ENCODE peak calls at places on chromosome 9, in nine cellular contexts. One of them, this sample, is unnamed.

GRCh38 chr9:20863910-20864309 is 167.5 kb downstream of the HACD4 start:
- DNase-seq in Ammon's horn: no peak
- DNase-seq in M059J: no peak
- DNase-seq in coronary artery: no peak
- DNase-seq in stimulated activated CD4-positive, alpha-beta T cell treated with anti-CD3 and anti-CD28 coated beads, Interleukin-1b, Interleukin-23, amount 100 ng/mL, for 24 hours: no peak
- DNase-seq in activated CD4-positive, alpha-beta memory T cell treated with anti-CD3 and anti-CD28 coated beads, Interleukin-2, amount 10 ng/mL, durations not matched to agents 7 days and 5 days: no peak
- DNase-seq in NCI-H1930: no peak
- DNase-seq in KBM-7: peak
- DNase-seq in RPMI7951: no peak
- DNase-seq in this sample: no peak

GRCh38 chr9:100309992-100310391 is 42.8 kb downstream of the TEX10 start:
- DNase-seq in Ammon's horn: no peak
- DNase-seq in M059J: no peak
- DNase-seq in coronary artery: no peak
- DNase-seq in stimulated activated CD4-positive, alpha-beta T cell treated with anti-CD3 and anti-CD28 coated beads, Interleukin-1b, Interleukin-23, amount 100 ng/mL, for 24 hours: no peak
- DNase-seq in activated CD4-positive, alpha-beta memory T cell treated with anti-CD3 and anti-CD28 coated beads, Interleukin-2, amount 10 ng/mL, durations not matched to agents 7 days and 5 days: no peak
- DNase-seq in NCI-H1930: no peak
- DNase-seq in KBM-7: no peak
- DNase-seq in RPMI7951: no peak
- DNase-seq in this sample: no peak

GRCh38 chr9:119026120-119026519 is 343.1 kb downstream of the BRINP1 start:
- DNase-seq in Ammon's horn: peak
- DNase-seq in M059J: peak
- DNase-seq in coronary artery: peak
- DNase-seq in stimulated activated CD4-positive, alpha-beta T cell treated with anti-CD3 and anti-CD28 coated beads, Interleukin-1b, Interleukin-23, amount 100 ng/mL, for 24 hours: no peak
- DNase-seq in activated CD4-positive, alpha-beta memory T cell treated with anti-CD3 and anti-CD28 coated beads, Interleukin-2, amount 10 ng/mL, durations not matched to agents 7 days and 5 days: no peak
- DNase-seq in NCI-H1930: no peak
- DNase-seq in KBM-7: no peak
- DNase-seq in RPMI7951: peak
- DNase-seq in this sample: peak

GRCh38 chr9:13904746-13905145 is 409.2 kb downstream of the NFIB start:
- DNase-seq in Ammon's horn: no peak
- DNase-seq in M059J: no peak
- DNase-seq in coronary artery: no peak
- DNase-seq in stimulated activated CD4-positive, alpha-beta T cell treated with anti-CD3 and anti-CD28 coated beads, Interleukin-1b, Interleukin-23, amount 100 ng/mL, for 24 hours: no peak
- DNase-seq in activated CD4-positive, alpha-beta memory T cell treated with anti-CD3 and anti-CD28 coated beads, Interleukin-2, amount 10 ng/mL, durations not matched to agents 7 days and 5 days: no peak
- DNase-seq in NCI-H1930: no peak
- DNase-seq in KBM-7: no peak
- DNase-seq in RPMI7951: no peak
- DNase-seq in this sample: peak

GRCh38 chr9:135170535-135170934 is 83.1 kb downstream of the OLFM1 start:
- DNase-seq in Ammon's horn: no peak
- DNase-seq in M059J: no peak
- DNase-seq in coronary artery: no peak
- DNase-seq in stimulated activated CD4-positive, alpha-beta T cell treated with anti-CD3 and anti-CD28 coated beads, Interleukin-1b, Interleukin-23, amount 100 ng/mL, for 24 hours: no peak
- DNase-seq in activated CD4-positive, alpha-beta memory T cell treated with anti-CD3 and anti-CD28 coated beads, Interleukin-2, amount 10 ng/mL, durations not matched to agents 7 days and 5 days: no peak
- DNase-seq in NCI-H1930: no peak
- DNase-seq in KBM-7: no peak
- DNase-seq in RPMI7951: no peak
- DNase-seq in this sample: no peak

GRCh38 chr9:114690308-114690707 is 8.3 kb upstream of the TEX48 start:
- DNase-seq in Ammon's horn: no peak
- DNase-seq in M059J: no peak
- DNase-seq in coronary artery: no peak
- DNase-seq in stimulated activated CD4-positive, alpha-beta T cell treated with anti-CD3 and anti-CD28 coated beads, Interleukin-1b, Interleukin-23, amount 100 ng/mL, for 24 hours: no peak
- DNase-seq in activated CD4-positive, alpha-beta memory T cell treated with anti-CD3 and anti-CD28 coated beads, Interleukin-2, amount 10 ng/mL, durations not matched to agents 7 days and 5 days: peak
- DNase-seq in NCI-H1930: no peak
- DNase-seq in KBM-7: no peak
- DNase-seq in RPMI7951: no peak
- DNase-seq in this sample: no peak

GRCh38 chr9:130072515-130073235 is 19.0 kb downstream of the GPR107 start:
- DNase-seq in Ammon's horn: no peak
- DNase-seq in M059J: no peak
- DNase-seq in coronary artery: no peak
- DNase-seq in stimulated activated CD4-positive, alpha-beta T cell treated with anti-CD3 and anti-CD28 coated beads, Interleukin-1b, Interleukin-23, amount 100 ng/mL, for 24 hours: no peak
- DNase-seq in activated CD4-positive, alpha-beta memory T cell treated with anti-CD3 and anti-CD28 coated beads, Interleukin-2, amount 10 ng/mL, durations not matched to agents 7 days and 5 days: no peak
- DNase-seq in NCI-H1930: no peak
- DNase-seq in KBM-7: no peak
- DNase-seq in RPMI7951: no peak
- DNase-seq in this sample: peak

GRCh38 chr9:4243113-4243512 is 56.8 kb downstream of the GLIS3 start:
- DNase-seq in Ammon's horn: no peak
- DNase-seq in M059J: no peak
- DNase-seq in coronary artery: no peak
- DNase-seq in stimulated activated CD4-positive, alpha-beta T cell treated with anti-CD3 and anti-CD28 coated beads, Interleukin-1b, Interleukin-23, amount 100 ng/mL, for 24 hours: no peak
- DNase-seq in activated CD4-positive, alpha-beta memory T cell treated with anti-CD3 and anti-CD28 coated beads, Interleukin-2, amount 10 ng/mL, durations not matched to agents 7 days and 5 days: no peak
- DNase-seq in NCI-H1930: no peak
- DNase-seq in KBM-7: no peak
- DNase-seq in RPMI7951: no peak
- DNase-seq in this sample: no peak

GRCh38 chr9:107600060-107600573 is 110.5 kb upstream of the KLF4 start:
- DNase-seq in Ammon's horn: no peak
- DNase-seq in M059J: peak
- DNase-seq in coronary artery: no peak
- DNase-seq in stimulated activated CD4-positive, alpha-beta T cell treated with anti-CD3 and anti-CD28 coated beads, Interleukin-1b, Interleukin-23, amount 100 ng/mL, for 24 hours: no peak
- DNase-seq in activated CD4-positive, alpha-beta memory T cell treated with anti-CD3 and anti-CD28 coated beads, Interleukin-2, amount 10 ng/mL, durations not matched to agents 7 days and 5 days: no peak
- DNase-seq in NCI-H1930: no peak
- DNase-seq in KBM-7: no peak
- DNase-seq in RPMI7951: peak
- DNase-seq in this sample: no peak

GRCh38 chr9:99921875-99922710 is 15.6 kb downstream of the STX17 start:
- DNase-seq in Ammon's horn: no peak
- DNase-seq in M059J: no peak
- DNase-seq in coronary artery: no peak
- DNase-seq in stimulated activated CD4-positive, alpha-beta T cell treated with anti-CD3 and anti-CD28 coated beads, Interleukin-1b, Interleukin-23, amount 100 ng/mL, for 24 hours: no peak
- DNase-seq in activated CD4-positive, alpha-beta memory T cell treated with anti-CD3 and anti-CD28 coated beads, Interleukin-2, amount 10 ng/mL, durations not matched to agents 7 days and 5 days: no peak
- DNase-seq in NCI-H1930: no peak
- DNase-seq in KBM-7: no peak
- DNase-seq in RPMI7951: no peak
- DNase-seq in this sample: no peak

GRCh38 chr9:89674667-89675402 is 70.0 kb downstream of the GADD45G start:
- DNase-seq in Ammon's horn: peak
- DNase-seq in M059J: no peak
- DNase-seq in coronary artery: no peak
- DNase-seq in stimulated activated CD4-positive, alpha-beta T cell treated with anti-CD3 and anti-CD28 coated beads, Interleukin-1b, Interleukin-23, amount 100 ng/mL, for 24 hours: no peak
- DNase-seq in activated CD4-positive, alpha-beta memory T cell treated with anti-CD3 and anti-CD28 coated beads, Interleukin-2, amount 10 ng/mL, durations not matched to agents 7 days and 5 days: no peak
- DNase-seq in NCI-H1930: no peak
- DNase-seq in KBM-7: no peak
- DNase-seq in RPMI7951: no peak
- DNase-seq in this sample: no peak

GRCh38 chr9:5587024-5587423 is 41.9 kb upstream of the RIC1 start:
- DNase-seq in Ammon's horn: no peak
- DNase-seq in M059J: peak
- DNase-seq in coronary artery: no peak
- DNase-seq in stimulated activated CD4-positive, alpha-beta T cell treated with anti-CD3 and anti-CD28 coated beads, Interleukin-1b, Interleukin-23, amount 100 ng/mL, for 24 hours: peak
- DNase-seq in activated CD4-positive, alpha-beta memory T cell treated with anti-CD3 and anti-CD28 coated beads, Interleukin-2, amount 10 ng/mL, durations not matched to agents 7 days and 5 days: peak
- DNase-seq in NCI-H1930: no peak
- DNase-seq in KBM-7: no peak
- DNase-seq in RPMI7951: peak
- DNase-seq in this sample: peak

GRCh38 chr9:22307013-22307711 is 139.5 kb upstream of the DMRTA1 start:
- DNase-seq in Ammon's horn: peak
- DNase-seq in M059J: peak
- DNase-seq in coronary artery: no peak
- DNase-seq in stimulated activated CD4-positive, alpha-beta T cell treated with anti-CD3 and anti-CD28 coated beads, Interleukin-1b, Interleukin-23, amount 100 ng/mL, for 24 hours: no peak
- DNase-seq in activated CD4-positive, alpha-beta memory T cell treated with anti-CD3 and anti-CD28 coated beads, Interleukin-2, amount 10 ng/mL, durations not matched to agents 7 days and 5 days: no peak
- DNase-seq in NCI-H1930: peak
- DNase-seq in KBM-7: peak
- DNase-seq in RPMI7951: peak
- DNase-seq in this sample: peak

GRCh38 chr9:77712533-77713130 is 64.5 kb upstream of the GNA14 start:
- DNase-seq in Ammon's horn: no peak
- DNase-seq in M059J: peak
- DNase-seq in coronary artery: no peak
- DNase-seq in stimulated activated CD4-positive, alpha-beta T cell treated with anti-CD3 and anti-CD28 coated beads, Interleukin-1b, Interleukin-23, amount 100 ng/mL, for 24 hours: no peak
- DNase-seq in activated CD4-positive, alpha-beta memory T cell treated with anti-CD3 and anti-CD28 coated beads, Interleukin-2, amount 10 ng/mL, durations not matched to agents 7 days and 5 days: no peak
- DNase-seq in NCI-H1930: no peak
- DNase-seq in KBM-7: peak
- DNase-seq in RPMI7951: peak
- DNase-seq in this sample: peak

GRCh38 chr9:96031366-96031824 is 155.9 kb downstream of the ERCC6L2 start:
- DNase-seq in Ammon's horn: peak
- DNase-seq in M059J: peak
- DNase-seq in coronary artery: peak
- DNase-seq in stimulated activated CD4-positive, alpha-beta T cell treated with anti-CD3 and anti-CD28 coated beads, Interleukin-1b, Interleukin-23, amount 100 ng/mL, for 24 hours: no peak
- DNase-seq in activated CD4-positive, alpha-beta memory T cell treated with anti-CD3 and anti-CD28 coated beads, Interleukin-2, amount 10 ng/mL, durations not matched to agents 7 days and 5 days: no peak
- DNase-seq in NCI-H1930: peak
- DNase-seq in KBM-7: no peak
- DNase-seq in RPMI7951: peak
- DNase-seq in this sample: no peak

GRCh38 chr9:25350011-25350410 is 328.2 kb downstream of the TUSC1 start:
- DNase-seq in Ammon's horn: no peak
- DNase-seq in M059J: peak
- DNase-seq in coronary artery: no peak
- DNase-seq in stimulated activated CD4-positive, alpha-beta T cell treated with anti-CD3 and anti-CD28 coated beads, Interleukin-1b, Interleukin-23, amount 100 ng/mL, for 24 hours: no peak
- DNase-seq in activated CD4-positive, alpha-beta memory T cell treated with anti-CD3 and anti-CD28 coated beads, Interleukin-2, amount 10 ng/mL, durations not matched to agents 7 days and 5 days: no peak
- DNase-seq in NCI-H1930: no peak
- DNase-seq in KBM-7: peak
- DNase-seq in RPMI7951: no peak
- DNase-seq in this sample: no peak

GRCh38 chr9:130444565-130445221 is at the start of gene ASS1:
- DNase-seq in Ammon's horn: no peak
- DNase-seq in M059J: no peak
- DNase-seq in coronary artery: no peak
- DNase-seq in stimulated activated CD4-positive, alpha-beta T cell treated with anti-CD3 and anti-CD28 coated beads, Interleukin-1b, Interleukin-23, amount 100 ng/mL, for 24 hours: peak
- DNase-seq in activated CD4-positive, alpha-beta memory T cell treated with anti-CD3 and anti-CD28 coated beads, Interleukin-2, amount 10 ng/mL, durations not matched to agents 7 days and 5 days: peak
- DNase-seq in NCI-H1930: peak
- DNase-seq in KBM-7: peak
- DNase-seq in RPMI7951: peak
- DNase-seq in this sample: peak

GRCh38 chr9:297104-297794 is 82.6 kb downstream of the DOCK8 start:
- DNase-seq in Ammon's horn: peak
- DNase-seq in M059J: peak
- DNase-seq in coronary artery: no peak
- DNase-seq in stimulated activated CD4-positive, alpha-beta T cell treated with anti-CD3 and anti-CD28 coated beads, Interleukin-1b, Interleukin-23, amount 100 ng/mL, for 24 hours: no peak
- DNase-seq in activated CD4-positive, alpha-beta memory T cell treated with anti-CD3 and anti-CD28 coated beads, Interleukin-2, amount 10 ng/mL, durations not matched to agents 7 days and 5 days: no peak
- DNase-seq in NCI-H1930: no peak
- DNase-seq in KBM-7: peak
- DNase-seq in RPMI7951: no peak
- DNase-seq in this sample: no peak

GRCh38 chr9:82882133-82882532 is 180.8 kb downstream of the RASEF start:
- DNase-seq in Ammon's horn: no peak
- DNase-seq in M059J: peak
- DNase-seq in coronary artery: no peak
- DNase-seq in stimulated activated CD4-positive, alpha-beta T cell treated with anti-CD3 and anti-CD28 coated beads, Interleukin-1b, Interleukin-23, amount 100 ng/mL, for 24 hours: no peak
- DNase-seq in activated CD4-positive, alpha-beta memory T cell treated with anti-CD3 and anti-CD28 coated beads, Interleukin-2, amount 10 ng/mL, durations not matched to agents 7 days and 5 days: no peak
- DNase-seq in NCI-H1930: no peak
- DNase-seq in KBM-7: no peak
- DNase-seq in RPMI7951: peak
- DNase-seq in this sample: peak

GRCh38 chr9:18969095-18969494 is 63.9 kb downstream of the SAXO1 start:
- DNase-seq in Ammon's horn: no peak
- DNase-seq in M059J: no peak
- DNase-seq in coronary artery: no peak
- DNase-seq in stimulated activated CD4-positive, alpha-beta T cell treated with anti-CD3 and anti-CD28 coated beads, Interleukin-1b, Interleukin-23, amount 100 ng/mL, for 24 hours: no peak
- DNase-seq in activated CD4-positive, alpha-beta memory T cell treated with anti-CD3 and anti-CD28 coated beads, Interleukin-2, amount 10 ng/mL, durations not matched to agents 7 days and 5 days: no peak
- DNase-seq in NCI-H1930: no peak
- DNase-seq in KBM-7: no peak
- DNase-seq in RPMI7951: peak
- DNase-seq in this sample: no peak

GRCh38 chr9:70466976-70467551 is 52.6 kb upstream of the KLF9 start:
- DNase-seq in Ammon's horn: peak
- DNase-seq in M059J: peak
- DNase-seq in coronary artery: no peak
- DNase-seq in stimulated activated CD4-positive, alpha-beta T cell treated with anti-CD3 and anti-CD28 coated beads, Interleukin-1b, Interleukin-23, amount 100 ng/mL, for 24 hours: peak
- DNase-seq in activated CD4-positive, alpha-beta memory T cell treated with anti-CD3 and anti-CD28 coated beads, Interleukin-2, amount 10 ng/mL, durations not matched to agents 7 days and 5 days: no peak
- DNase-seq in NCI-H1930: no peak
- DNase-seq in KBM-7: no peak
- DNase-seq in RPMI7951: peak
- DNase-seq in this sample: peak

GRCh38 chr9:114856942-114857315 is 51.1 kb upstream of the TNFSF15 start:
- DNase-seq in Ammon's horn: no peak
- DNase-seq in M059J: peak
- DNase-seq in coronary artery: no peak
- DNase-seq in stimulated activated CD4-positive, alpha-beta T cell treated with anti-CD3 and anti-CD28 coated beads, Interleukin-1b, Interleukin-23, amount 100 ng/mL, for 24 hours: no peak
- DNase-seq in activated CD4-positive, alpha-beta memory T cell treated with anti-CD3 and anti-CD28 coated beads, Interleukin-2, amount 10 ng/mL, durations not matched to agents 7 days and 5 days: no peak
- DNase-seq in NCI-H1930: no peak
- DNase-seq in KBM-7: no peak
- DNase-seq in RPMI7951: no peak
- DNase-seq in this sample: no peak

GRCh38 chr9:91746357-91746756 is 203.7 kb downstream of the ROR2 start:
- DNase-seq in Ammon's horn: no peak
- DNase-seq in M059J: no peak
- DNase-seq in coronary artery: no peak
- DNase-seq in stimulated activated CD4-positive, alpha-beta T cell treated with anti-CD3 and anti-CD28 coated beads, Interleukin-1b, Interleukin-23, amount 100 ng/mL, for 24 hours: no peak
- DNase-seq in activated CD4-positive, alpha-beta memory T cell treated with anti-CD3 and anti-CD28 coated beads, Interleukin-2, amount 10 ng/mL, durations not matched to agents 7 days and 5 days: no peak
- DNase-seq in NCI-H1930: no peak
- DNase-seq in KBM-7: no peak
- DNase-seq in RPMI7951: no peak
- DNase-seq in this sample: no peak

GRCh38 chr9:109411069-109411761 is 86.9 kb downstream of the PTPN3 start:
- DNase-seq in Ammon's horn: no peak
- DNase-seq in M059J: no peak
- DNase-seq in coronary artery: no peak
- DNase-seq in stimulated activated CD4-positive, alpha-beta T cell treated with anti-CD3 and anti-CD28 coated beads, Interleukin-1b, Interleukin-23, amount 100 ng/mL, for 24 hours: no peak
- DNase-seq in activated CD4-positive, alpha-beta memory T cell treated with anti-CD3 and anti-CD28 coated beads, Interleukin-2, amount 10 ng/mL, durations not matched to agents 7 days and 5 days: peak
- DNase-seq in NCI-H1930: no peak
- DNase-seq in KBM-7: no peak
- DNase-seq in RPMI7951: no peak
- DNase-seq in this sample: no peak

GRCh38 chr9:304519-305185 is 90.0 kb downstream of the DOCK8 start:
- DNase-seq in Ammon's horn: no peak
- DNase-seq in M059J: peak
- DNase-seq in coronary artery: no peak
- DNase-seq in stimulated activated CD4-positive, alpha-beta T cell treated with anti-CD3 and anti-CD28 coated beads, Interleukin-1b, Interleukin-23, amount 100 ng/mL, for 24 hours: no peak
- DNase-seq in activated CD4-positive, alpha-beta memory T cell treated with anti-CD3 and anti-CD28 coated beads, Interleukin-2, amount 10 ng/mL, durations not matched to agents 7 days and 5 days: no peak
- DNase-seq in NCI-H1930: no peak
- DNase-seq in KBM-7: no peak
- DNase-seq in RPMI7951: no peak
- DNase-seq in this sample: no peak

GRCh38 chr9:104118916-104119315 is 24.8 kb downstream of the SMC2 start:
- DNase-seq in Ammon's horn: no peak
- DNase-seq in M059J: no peak
- DNase-seq in coronary artery: no peak
- DNase-seq in stimulated activated CD4-positive, alpha-beta T cell treated with anti-CD3 and anti-CD28 coated beads, Interleukin-1b, Interleukin-23, amount 100 ng/mL, for 24 hours: no peak
- DNase-seq in activated CD4-positive, alpha-beta memory T cell treated with anti-CD3 and anti-CD28 coated beads, Interleukin-2, amount 10 ng/mL, durations not matched to agents 7 days and 5 days: no peak
- DNase-seq in NCI-H1930: no peak
- DNase-seq in KBM-7: no peak
- DNase-seq in RPMI7951: no peak
- DNase-seq in this sample: no peak

GRCh38 chr9:131598121-131598520 is 52.8 kb downstream of the PRRT1B start:
- DNase-seq in Ammon's horn: peak
- DNase-seq in M059J: no peak
- DNase-seq in coronary artery: no peak
- DNase-seq in stimulated activated CD4-positive, alpha-beta T cell treated with anti-CD3 and anti-CD28 coated beads, Interleukin-1b, Interleukin-23, amount 100 ng/mL, for 24 hours: no peak
- DNase-seq in activated CD4-positive, alpha-beta memory T cell treated with anti-CD3 and anti-CD28 coated beads, Interleukin-2, amount 10 ng/mL, durations not matched to agents 7 days and 5 days: no peak
- DNase-seq in NCI-H1930: no peak
- DNase-seq in KBM-7: peak
- DNase-seq in RPMI7951: no peak
- DNase-seq in this sample: no peak

GRCh38 chr9:13873212-13873611 is 440.7 kb downstream of the NFIB start:
- DNase-seq in Ammon's horn: no peak
- DNase-seq in M059J: no peak
- DNase-seq in coronary artery: no peak
- DNase-seq in stimulated activated CD4-positive, alpha-beta T cell treated with anti-CD3 and anti-CD28 coated beads, Interleukin-1b, Interleukin-23, amount 100 ng/mL, for 24 hours: no peak
- DNase-seq in activated CD4-positive, alpha-beta memory T cell treated with anti-CD3 and anti-CD28 coated beads, Interleukin-2, amount 10 ng/mL, durations not matched to agents 7 days and 5 days: no peak
- DNase-seq in NCI-H1930: no peak
- DNase-seq in KBM-7: no peak
- DNase-seq in RPMI7951: no peak
- DNase-seq in this sample: no peak

GRCh38 chr9:130196643-130197042 is 24.4 kb downstream of the NCS1 start:
- DNase-seq in Ammon's horn: no peak
- DNase-seq in M059J: peak
- DNase-seq in coronary artery: no peak
- DNase-seq in stimulated activated CD4-positive, alpha-beta T cell treated with anti-CD3 and anti-CD28 coated beads, Interleukin-1b, Interleukin-23, amount 100 ng/mL, for 24 hours: no peak
- DNase-seq in activated CD4-positive, alpha-beta memory T cell treated with anti-CD3 and anti-CD28 coated beads, Interleukin-2, amount 10 ng/mL, durations not matched to agents 7 days and 5 days: no peak
- DNase-seq in NCI-H1930: no peak
- DNase-seq in KBM-7: no peak
- DNase-seq in RPMI7951: peak
- DNase-seq in this sample: no peak

GRCh38 chr9:18173923-18174322 is 300.0 kb upstream of the ADAMTSL1 start:
- DNase-seq in Ammon's horn: no peak
- DNase-seq in M059J: no peak
- DNase-seq in coronary artery: no peak
- DNase-seq in stimulated activated CD4-positive, alpha-beta T cell treated with anti-CD3 and anti-CD28 coated beads, Interleukin-1b, Interleukin-23, amount 100 ng/mL, for 24 hours: no peak
- DNase-seq in activated CD4-positive, alpha-beta memory T cell treated with anti-CD3 and anti-CD28 coated beads, Interleukin-2, amount 10 ng/mL, durations not matched to agents 7 days and 5 days: no peak
- DNase-seq in NCI-H1930: no peak
- DNase-seq in KBM-7: no peak
- DNase-seq in RPMI7951: no peak
- DNase-seq in this sample: no peak

GRCh38 chr9:106752581-106752980 is 110.4 kb upstream of the ZNF462 start:
- DNase-seq in Ammon's horn: no peak
- DNase-seq in M059J: peak
- DNase-seq in coronary artery: no peak
- DNase-seq in stimulated activated CD4-positive, alpha-beta T cell treated with anti-CD3 and anti-CD28 coated beads, Interleukin-1b, Interleukin-23, amount 100 ng/mL, for 24 hours: no peak
- DNase-seq in activated CD4-positive, alpha-beta memory T cell treated with anti-CD3 and anti-CD28 coated beads, Interleukin-2, amount 10 ng/mL, durations not matched to agents 7 days and 5 days: no peak
- DNase-seq in NCI-H1930: no peak
- DNase-seq in KBM-7: no peak
- DNase-seq in RPMI7951: peak
- DNase-seq in this sample: no peak

This sample was measured in astrocyte of the spinal cord.